ENCODE peak calls at places on chromosome 15, in four cellular contexts. One of them, this sample, is unnamed.

GRCh38 chr15:39358441-39359041 is 222.3 kb upstream of the THBS1 start:
- DNase-seq in H1: no peak
- DNase-seq in H9: no peak
- DNase-seq in mesendoderm: no peak
- DNase-seq in this sample: peak; percentile 84

GRCh38 chr15:35023794-35024193 is 35.7 kb upstream of the ZNF770 start:
- DNase-seq in H1: no peak
- DNase-seq in H9: peak; percentile 46
- DNase-seq in mesendoderm: peak; percentile 31
- DNase-seq in this sample: no peak

GRCh38 chr15:35078221-35078915 is 6.7 kb downstream of the NANOGP8 start:
- DNase-seq in H1: no peak
- DNase-seq in H9: peak; percentile 63
- DNase-seq in mesendoderm: peak; percentile 73
- DNase-seq in this sample: peak; percentile 72

GRCh38 chr15:55744026-55744655 is 1.2 kb upstream of the PRTG start:
- DNase-seq in H1: no peak
- DNase-seq in H9: no peak
- DNase-seq in mesendoderm: peak; percentile 11
- DNase-seq in this sample: no peak

GRCh38 chr15:64247906-64248541 is 85.2 kb upstream of the PPIB start:
- DNase-seq in H1: no peak
- DNase-seq in H9: peak; percentile 53
- DNase-seq in mesendoderm: peak; percentile 95
- DNase-seq in this sample: peak; percentile 90

GRCh38 chr15:92797168-92798052 is 102.7 kb upstream of the CHD2 start:
- DNase-seq in H1: no peak
- DNase-seq in H9: no peak
- DNase-seq in mesendoderm: peak; percentile 76
- DNase-seq in this sample: peak; percentile 81

GRCh38 chr15:70424937-70425411 is 327.3 kb upstream of the TLE3 start:
- DNase-seq in H1: no peak
- DNase-seq in H9: no peak
- DNase-seq in mesendoderm: no peak
- DNase-seq in this sample: no peak

GRCh38 chr15:74040115-74040850 is 42.1 kb downstream of the GOLGA6A start:
- DNase-seq in H1: no peak
- DNase-seq in H9: peak; percentile 44
- DNase-seq in mesendoderm: peak; percentile 84
- DNase-seq in this sample: peak; percentile 98

GRCh38 chr15:40309344-40309862 is 1.7 kb upstream of the PLCB2 start:
- DNase-seq in H1: no peak
- DNase-seq in H9: no peak
- DNase-seq in mesendoderm: no peak
- DNase-seq in this sample: no peak

GRCh38 chr15:64600794-64601193 is 140.4 kb downstream of the ZNF609 start:
- DNase-seq in H1: no peak
- DNase-seq in H9: no peak
- DNase-seq in mesendoderm: no peak
- DNase-seq in this sample: no peak

GRCh38 chr15:67097893-67098740 is 32.7 kb downstream of the SMAD3 start:
- DNase-seq in H1: no peak
- DNase-seq in H9: no peak
- DNase-seq in mesendoderm: no peak
- DNase-seq in this sample: peak; percentile 52

GRCh38 chr15:70259030-70259424 is 161.3 kb upstream of the TLE3 start:
- DNase-seq in H1: no peak
- DNase-seq in H9: no peak
- DNase-seq in mesendoderm: peak; percentile 40
- DNase-seq in this sample: peak; percentile 62

GRCh38 chr15:68693071-68693470 is 114.3 kb downstream of the CORO2B start:
- DNase-seq in H1: no peak
- DNase-seq in H9: no peak
- DNase-seq in mesendoderm: peak; percentile 59
- DNase-seq in this sample: peak; percentile 53

GRCh38 chr15:55846108-55846707 is 103.3 kb upstream of the PRTG start:
- DNase-seq in H1: peak; percentile 57
- DNase-seq in H9: peak; percentile 46
- DNase-seq in mesendoderm: peak; percentile 90
- DNase-seq in this sample: peak; percentile 88

DNA sequence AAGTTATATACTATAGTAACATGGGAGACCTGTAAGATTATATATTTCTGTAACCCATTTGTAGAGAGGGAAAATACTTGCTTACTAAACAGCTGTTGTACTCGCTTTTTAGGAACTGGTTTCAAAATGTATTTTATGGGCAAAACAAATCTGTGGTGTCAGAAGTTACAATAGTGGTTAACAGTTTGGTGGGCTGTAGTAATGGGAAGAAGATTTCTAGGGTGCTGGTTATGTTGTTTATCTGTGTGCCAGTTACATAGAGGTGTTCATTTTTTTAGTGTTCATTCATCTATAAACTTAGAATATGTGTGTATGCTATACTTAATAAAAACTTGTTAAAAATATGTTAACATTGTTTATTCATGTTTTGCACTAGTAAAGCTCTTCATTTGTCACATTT is 42.1 kb downstream of the RNF111 start:
- DNase-seq in H1: no peak
- DNase-seq in H9: no peak
- DNase-seq in mesendoderm: no peak
- DNase-seq in this sample: no peak
- H3K4me1 ChIP-seq in H1: no peaks in the 10 kb centered on the region
- H3K4me1 ChIP-seq in H9: no peaks in the 10 kb centered on the region
- H3K4me1 ChIP-seq in mesendoderm: no peaks in the 10 kb centered on the region
- H3K4me1 ChIP-seq in this sample: no peaks in the 10 kb centered on the region

GRCh38 chr15:80787238-80787805 is 8.2 kb downstream of the CEMIP start:
- DNase-seq in H1: no peak
- DNase-seq in H9: peak; percentile 45
- DNase-seq in mesendoderm: peak; percentile 40
- DNase-seq in this sample: peak; percentile 40
- H3K56ac ChIP-seq in H1: no peak overlapping the region
- H3K56ac ChIP-seq in H9: no peak overlapping the region
- H3K56ac ChIP-seq in mesendoderm: no peak overlapping the region
- H3K56ac ChIP-seq in this sample: peak overlapping the region; percentile 29

GRCh38 chr15:75070674-75071073 is 47.3 kb downstream of the PPCDC start:
- DNase-seq in H1: no peak
- DNase-seq in H9: no peak
- DNase-seq in mesendoderm: no peak
- DNase-seq in this sample: no peak
- H3K4me1 ChIP-seq in H1: no peaks in the 10 kb centered on the region
- H3K4me1 ChIP-seq in H9: no peaks in the 10 kb centered on the region
- H3K4me1 ChIP-seq in mesendoderm: no peaks in the 10 kb centered on the region
- H3K4me1 ChIP-seq in this sample: no peaks in the 10 kb centered on the region

GRCh38 chr15:41487802-41488201 is 5.9 kb upstream of the ITPKA start:
- DNase-seq in H1: no peak
- DNase-seq in H9: no peak
- DNase-seq in mesendoderm: no peak
- DNase-seq in this sample: peak; percentile 21

GRCh38 chr15:41487376-41487775 is 6.3 kb upstream of the ITPKA start:
- DNase-seq in H1: no peak
- DNase-seq in H9: no peak
- DNase-seq in mesendoderm: no peak
- DNase-seq in this sample: no peak

GRCh38 chr15:41491889-41492288 is 1.8 kb upstream of the ITPKA start:
- DNase-seq in H1: no peak
- DNase-seq in H9: no peak
- DNase-seq in mesendoderm: no peak
- DNase-seq in this sample: no peak

GRCh38 chr15:41490355-41490754 is 3.3 kb upstream of the ITPKA start:
- DNase-seq in H1: no peak
- DNase-seq in H9: no peak
- DNase-seq in mesendoderm: no peak
- DNase-seq in this sample: peak; percentile 99

DNA sequence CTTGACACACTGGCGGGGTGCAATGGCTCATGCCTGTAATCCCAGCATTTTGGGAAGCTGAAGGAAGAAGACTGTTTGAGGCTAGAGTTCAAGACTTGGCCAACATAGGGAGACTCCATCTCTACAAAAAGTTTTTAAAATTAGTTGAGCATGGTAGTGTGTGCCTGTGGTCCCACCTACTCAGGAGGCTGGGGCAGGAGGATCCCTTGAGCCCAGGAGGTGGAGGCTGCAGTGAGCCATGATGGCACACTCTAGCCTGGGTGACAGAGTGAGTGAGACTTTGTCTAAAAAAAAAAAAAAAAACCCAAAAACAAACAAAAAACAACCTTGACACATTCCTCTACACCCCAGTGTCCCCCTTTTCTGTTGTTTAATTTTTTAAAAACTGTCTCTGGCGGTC is 4.0 kb upstream of the ITPKA start:
- DNase-seq in H1: no peak
- DNase-seq in H9: no peak
- DNase-seq in mesendoderm: no peak
- DNase-seq in this sample: no peak
- H3K56ac ChIP-seq in H1: no peak overlapping the region
- H3K56ac ChIP-seq in H9: no peak overlapping the region
- H3K56ac ChIP-seq in mesendoderm: no peak overlapping the region
- H3K56ac ChIP-seq in this sample: no peak overlapping the region

GRCh38 chr15:41945221-41945620 is 27.1 kb downstream of the EHD4 start:
- DNase-seq in H1: no peak
- DNase-seq in H9: no peak
- DNase-seq in mesendoderm: no peak
- DNase-seq in this sample: no peak
- H3K4me1 ChIP-seq in H1: peaks cover 4% of the 10 kb centered on the region
- H3K4me1 ChIP-seq in H9: no peaks in the 10 kb centered on the region
- H3K4me1 ChIP-seq in mesendoderm: peaks cover 2% of the 10 kb centered on the region
- H3K4me1 ChIP-seq in this sample: peaks cover 50% of the 10 kb centered on the region

GRCh38 chr15:95142441-95142840 is 911.1 kb downstream of the MCTP2 start:
- DNase-seq in H1: no peak
- DNase-seq in H9: no peak
- DNase-seq in mesendoderm: no peak
- DNase-seq in this sample: no peak
- H3K56ac ChIP-seq in H1: no peak overlapping the region
- H3K56ac ChIP-seq in H9: no peak overlapping the region
- H3K56ac ChIP-seq in mesendoderm: no peak overlapping the region
- H3K56ac ChIP-seq in this sample: no peak overlapping the region

DNA sequence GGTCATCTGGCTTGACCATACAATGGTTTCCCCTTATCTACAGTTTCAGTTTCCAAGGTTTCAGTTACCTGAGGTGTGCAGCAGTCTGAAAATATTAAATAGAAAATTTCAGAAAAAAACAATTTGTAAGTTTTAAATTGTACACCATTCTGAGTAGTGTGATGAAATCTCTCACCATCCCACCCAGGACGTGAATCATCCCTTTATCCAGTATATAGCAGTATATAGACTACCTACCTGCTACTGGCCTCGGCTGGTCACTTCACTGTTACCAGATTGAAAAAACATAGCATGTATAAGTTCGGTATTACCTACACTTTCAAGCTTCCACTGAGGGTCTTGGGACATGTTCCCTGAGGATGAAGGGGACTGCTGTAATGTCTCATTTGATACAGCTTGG is 12.0 kb downstream of the ARIH1 start:
- DNase-seq in H1: no peak
- DNase-seq in H9: no peak
- DNase-seq in mesendoderm: no peak
- DNase-seq in this sample: no peak
- H3K4me1 ChIP-seq in H1: no peaks in the 10 kb centered on the region
- H3K4me1 ChIP-seq in H9: no peaks in the 10 kb centered on the region
- H3K4me1 ChIP-seq in mesendoderm: no peaks in the 10 kb centered on the region
- H3K4me1 ChIP-seq in this sample: peaks cover 10% of the 10 kb centered on the region

GRCh38 chr15:78634251-78635145 is 6.5 kb downstream of the CHRNB4 start:
- DNase-seq in H1: no peak
- DNase-seq in H9: no peak
- DNase-seq in mesendoderm: no peak
- DNase-seq in this sample: no peak
- H3K56ac ChIP-seq in H1: no peak overlapping the region
- H3K56ac ChIP-seq in H9: no peak overlapping the region
- H3K56ac ChIP-seq in mesendoderm: no peak overlapping the region
- H3K56ac ChIP-seq in this sample: no peak overlapping the region